ENCODE peak calls at places on chromosomes 6 and 20, in eight cellular contexts. L is ovary; B is CD8-positive, alpha-beta T cell; K is A549; Q is stomach; A is fibroblast of lung; D is tibial artery; E is Karpas-422. S is an unnamed sample. For H3K4me1, the result is how much of the 10 kb centered on the place peaks cover.

GRCh38 chr6:133547136-133547535 is 306.0 kb downstream of the EYA4 start:
- DNase-seq in A (no peak), Q (no peak), D (no peak), E (peak), K (no peak), L (no peak), B (no peak), S (no peak)

GRCh38 chr6:4812068-4812467 is 35.9 kb downstream of the CDYL start:
- DNase-seq in B (no peak), E (no peak), A (peak), K (no peak), D (no peak), L (no peak), Q (no peak), S (no peak)

GRCh38 chr6:7691675-7692452 is 34.0 kb upstream of the BMP6 start:
- DNase-seq in E (no peak), B (no peak), K (peak), L (no peak), A (peak), Q (no peak), D (no peak), S (no peak)

GRCh38 chr6:127343753-127344659 is 597 bp upstream of the ECHDC1 start:
- DNase-seq in A (peak), B (no peak), D (no peak), Q (no peak), E (peak), L (no peak), K (no peak), S (peak)

GRCh38 chr20:43665466-43666176 is 1.3 kb upstream of the MYBL2 start:
- DNase-seq in Q (no peak), B (no peak), E (no peak), D (no peak), A (no peak), K (no peak), L (no peak), S (no peak)

GRCh38 chr20:62571667-62572344 is 70.5 kb upstream of the SLCO4A1 start:
- DNase-seq in Q (no peak), B (no peak), L (no peak), A (no peak), K (no peak), D (no peak), E (peak), S (no peak)

GRCh38 chr6:126039284-126039683 is 52.9 kb downstream of the TRMT11 start:
- DNase-seq in K (no peak), Q (no peak), B (no peak), L (no peak), A (peak), D (no peak), E (no peak), S (no peak)

GRCh38 chr6:1316482-1317220 is 4.8 kb downstream of the FOXQ1 start:
- DNase-seq in Q (peak), K (no peak), B (no peak), E (no peak), A (no peak), L (no peak), D (no peak), S (peak)

GRCh38 chr6:123616016-123616415 is 20.7 kb downstream of the TRDN start:
- DNase-seq in B (no peak), D (no peak), Q (no peak), L (no peak), K (no peak), A (no peak), E (no peak), S (no peak)

GRCh38 chr6:139533573-139534471 is 159.4 kb upstream of the CITED2 start:
- DNase-seq in K (no peak), E (no peak), B (no peak), Q (peak), D (no peak), L (no peak), A (peak), S (peak)

GRCh38 chr6:111231078-111231435 is 143.8 kb downstream of the SLC16A10 start:
- DNase-seq in E (no peak), K (no peak), Q (no peak), A (no peak), D (no peak), B (no peak), L (no peak), S (no peak)

GRCh38 chr6:158818580-158819212 is 472 bp downstream of the EZR start:
- DNase-seq in A (peak), D (peak), B (peak), Q (peak), E (peak), K (peak), L (peak), S (peak)

GRCh38 chr6:37624606-37625574 is 72.8 kb downstream of the MDGA1 start:
- DNase-seq in L (peak), D (peak), E (no peak), Q (peak), B (no peak), K (peak), A (peak), S (peak)

GRCh38 chr6:42224222-42225042 is 6.8 kb upstream of the MRPS10 start:
- DNase-seq in B (no peak), K (peak), A (peak), Q (no peak), E (peak), D (no peak), L (no peak), S (no peak)

DNA sequence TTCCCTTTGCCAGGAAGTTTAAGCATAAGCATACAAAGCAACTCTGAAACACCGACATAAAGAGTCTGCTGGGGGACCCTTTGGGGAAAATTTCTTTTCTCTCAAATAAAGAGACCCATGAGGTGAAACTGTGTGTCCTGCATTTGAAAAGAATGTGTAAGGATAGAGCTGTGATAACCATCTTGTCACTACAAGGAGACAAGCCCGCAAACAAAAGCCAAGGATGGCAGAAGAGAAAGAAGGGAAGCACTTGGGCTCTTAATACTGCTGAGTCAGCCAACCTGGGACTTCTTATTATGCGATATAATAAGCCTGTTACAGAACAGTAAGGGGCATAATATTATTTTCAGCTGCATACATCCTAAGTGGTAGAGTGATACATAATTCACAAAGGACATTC is 52.5 kb downstream of the NUDT3 start:
- DNase-seq in B (no peak), A (no peak), L (no peak), Q (no peak), K (no peak), E (no peak), D (no peak), S (no peak)
- H3K4me1 ChIP-seq in B (under half), A (under half), L (under half), Q (under half), K (under half), E (half or more), D (under half), S (under half)

GRCh38 chr6:33162471-33162870 is 29.8 kb downstream of the COL11A2 start:
- DNase-seq in D (no peak), A (no peak), E (no peak), L (no peak), K (no peak), B (no peak), Q (no peak), S (no peak)

GRCh38 chr6:33163540-33163939 is 28.7 kb downstream of the COL11A2 start:
- DNase-seq in D (no peak), L (no peak), A (no peak), E (no peak), K (no peak), Q (no peak), B (no peak), S (no peak)

GRCh38 chr6:33161354-33162320 is 30.6 kb downstream of the COL11A2 start:
- DNase-seq in K (peak), Q (peak), B (peak), D (peak), L (peak), A (peak), E (peak), S (peak)

GRCh38 chr6:33160096-33160495 is 32.2 kb downstream of the COL11A2 start:
- DNase-seq in D (no peak), L (no peak), B (no peak), A (no peak), E (no peak), K (no peak), Q (no peak), S (no peak)

DNA sequence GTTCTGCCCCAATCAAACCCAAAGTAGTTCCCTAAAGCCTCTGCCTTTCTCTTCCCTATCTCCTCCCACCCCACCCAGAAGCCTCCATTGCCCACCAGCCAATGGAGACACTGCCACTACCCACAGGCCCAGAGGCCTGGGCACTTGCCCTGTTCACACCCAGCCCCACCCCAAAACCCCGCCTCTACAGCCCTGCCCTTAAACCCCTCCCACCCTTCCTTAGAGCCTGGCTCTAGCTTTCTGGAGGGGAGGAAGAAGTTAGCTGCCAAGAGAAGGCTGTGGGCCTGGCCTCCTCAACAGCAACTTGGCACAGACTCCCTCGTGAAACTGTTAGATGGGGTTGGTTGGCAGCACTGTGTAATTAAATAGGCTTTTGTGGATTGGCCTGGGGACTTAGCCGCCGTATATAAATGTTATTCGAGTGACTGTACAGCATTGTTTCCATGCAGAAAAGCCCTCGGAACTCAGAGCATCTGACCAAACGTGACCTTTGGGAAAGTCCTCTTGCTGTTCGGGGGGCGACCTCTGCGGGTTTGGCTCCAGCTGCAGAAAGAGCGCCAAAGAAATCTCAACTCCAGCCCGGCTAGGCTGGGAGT is 31.4 kb downstream of the COL11A2 start:
- DNase-seq in B (no peak), D (peak), K (no peak), A (peak), L (no peak), Q (peak), E (peak), S (peak)
- H3K4me1 ChIP-seq in B (under half), D (under half), K (under half), A (under half), L (under half), Q (under half), E (under half), S (under half)

DNA sequence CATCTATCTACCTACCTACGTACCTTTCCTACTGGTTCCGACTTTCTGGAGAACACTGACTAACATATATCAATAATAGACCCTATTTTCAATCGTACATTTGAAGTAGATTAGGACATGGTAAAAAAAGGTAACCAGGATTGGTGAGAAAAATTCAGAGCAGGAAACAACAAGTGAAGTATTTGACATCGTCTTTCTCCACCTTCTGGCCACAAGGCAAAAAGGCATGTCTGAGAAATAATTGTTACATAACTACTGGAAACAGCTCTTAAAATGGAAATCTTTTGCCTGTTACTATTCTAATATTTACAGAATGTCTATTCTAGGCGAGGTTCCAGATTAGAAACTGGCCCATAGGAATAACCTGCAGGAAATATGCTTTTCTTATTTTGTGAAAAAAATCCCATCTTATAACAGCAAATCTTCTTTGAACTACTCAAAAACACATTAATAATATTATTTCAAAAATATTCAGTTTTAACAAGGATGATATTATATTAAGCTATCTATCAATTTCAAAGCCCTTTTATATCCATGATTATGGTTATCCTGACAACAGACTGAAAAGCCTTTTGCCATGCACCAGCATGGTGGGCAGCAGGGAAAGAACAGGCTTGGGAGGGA is 80.8 kb downstream of the RCAN2 start:
- DNase-seq in L (no peak), D (peak), B (no peak), K (no peak), Q (no peak), A (peak), E (peak), S (peak)
- H3K4me1 ChIP-seq in L (under half), D (under half), B (under half), K (under half), Q (under half), A (under half), E (under half), S (under half)

DNA sequence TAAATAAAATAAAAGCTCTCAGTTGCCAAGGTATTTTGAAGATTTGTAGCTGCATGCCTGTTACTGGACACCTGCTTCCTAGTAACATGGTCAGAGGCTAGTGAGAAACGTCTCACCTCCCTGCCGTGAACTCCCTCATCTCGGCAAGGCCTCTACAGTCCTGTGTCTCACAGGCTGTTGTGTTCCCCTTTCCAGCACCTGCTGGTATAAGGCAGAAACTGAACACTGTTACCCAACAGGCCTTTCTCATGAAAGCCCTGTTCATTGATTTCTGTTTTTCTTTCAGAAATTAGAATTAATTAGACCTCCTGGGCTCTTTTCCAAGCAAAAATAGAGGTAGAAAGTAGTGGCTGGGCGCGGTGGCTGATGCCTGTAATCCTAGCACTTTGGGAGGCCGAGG is 17.6 kb upstream of the SRSF3 start:
- DNase-seq in K (no peak), D (no peak), A (no peak), L (no peak), B (no peak), E (no peak), Q (no peak), S (no peak)
- H3K4me1 ChIP-seq in K (half or more), D (under half), A (under half), L (under half), B (under half), E (under half), Q (under half), S (under half)

S was measured in body of pancreas.